ENCODE peak calls at places on chromosomes 13 and 19, in four cellular contexts. P is AG04450, N is breast epithelium, A is colonic mucosa. R is an unnamed sample.

GRCh38 chr13:91142572-91142971 is 204.9 kb upstream of the MIR17HG start:
- DNase-seq in P (no peak), N (no peak), A (no peak), R (no peak)

GRCh38 chr19:17052439-17052838 is 22.8 kb downstream of the HAUS8 start:
- DNase-seq in P (no peak), N (no peak), A (peak; percentile 66), R (no peak)

GRCh38 chr13:110537116-110537515 is 24.4 kb downstream of the RAB20 start:
- DNase-seq in P (no peak), N (no peak), A (no peak), R (peak; percentile 28)

GRCh38 chr13:76723551-76724232 is 162.5 kb downstream of the KCTD12 start:
- DNase-seq in P (peak; percentile 54), N (no peak), A (no peak), R (no peak)

GRCh38 chr13:73879346-73880020 is 254.7 kb downstream of the KLF12 start:
- DNase-seq in P (no peak), N (no peak), A (no peak), R (no peak)

GRCh38 chr19:15247107-15248014 is 15.1 kb upstream of the EPHX3 start:
- DNase-seq in P (no peak), N (no peak), A (no peak), R (no peak)

GRCh38 chr13:82076421-82076820 is 1735.5 kb upstream of the SPRY2 start:
- DNase-seq in P (no peak), N (no peak), A (no peak), R (no peak)

GRCh38 chr19:17873661-17874422 is 2.1 kb downstream of the SLC5A5 start:
- DNase-seq in P (no peak), N (no peak), A (peak; percentile 60), R (no peak)

GRCh38 chr19:45906221-45906620 is 3.8 kb upstream of the MYPOP start:
- DNase-seq in P (no peak), N (no peak), A (no peak), R (no peak)

GRCh38 chr13:30681489-30682242 is 53.7 kb upstream of the ALOX5AP start:
- DNase-seq in P (peak; percentile 39), N (no peak), A (no peak), R (no peak)

GRCh38 chr13:22893777-22894176 is 287.0 kb upstream of the SGCG start:
- DNase-seq in P (no peak), N (no peak), A (no peak), R (no peak)

GRCh38 chr19:13155472-13156284 is 5.5 kb downstream of the IER2 start:
- DNase-seq in P (no peak), N (peak; percentile 75), A (peak; percentile 86), R (peak; percentile 95)

GRCh38 chr19:54158812-54159351 is 639 bp downstream of the LENG1 start:
- DNase-seq in P (no peak), N (no peak), A (no peak), R (no peak)

GRCh38 chr19:45645631-45646344 is 6.6 kb upstream of the EML2 start:
- DNase-seq in P (peak; percentile 62), N (peak; percentile 66), A (peak; percentile 71), R (peak; percentile 91)

GRCh38 chr19:10346509-10346908 is 7.1 kb upstream of the ICAM3 start:
- DNase-seq in P (no peak), N (no peak), A (no peak), R (no peak)

GRCh38 chr19:23002690-23003422 is at the start of gene ZNF728:
- DNase-seq in P (no peak), N (peak; percentile 54), A (peak; percentile 22), R (no peak)

GRCh38 chr13:42574435-42575311 is 721 bp downstream of the TNFSF11 start:
- DNase-seq in P (no peak), N (no peak), A (no peak), R (no peak)

GRCh38 chr13:98208606-98209005 is 31.5 kb upstream of the RNF113B start:
- DNase-seq in P (no peak), N (no peak), A (no peak), R (no peak)

GRCh38 chr13:97435794-97436193 is 1.8 kb downstream of the RAP2A start:
- DNase-seq in P (no peak), N (no peak), A (no peak), R (no peak)

GRCh38 chr19:18663940-18664530 is 19.4 kb upstream of the CRTC1 start:
- DNase-seq in P (no peak), N (no peak), A (no peak), R (no peak)

GRCh38 chr19:31312004-31312403 is 37.2 kb downstream of the TSHZ3 start:
- DNase-seq in P (peak; percentile 18), N (no peak), A (no peak), R (no peak)

DNA sequence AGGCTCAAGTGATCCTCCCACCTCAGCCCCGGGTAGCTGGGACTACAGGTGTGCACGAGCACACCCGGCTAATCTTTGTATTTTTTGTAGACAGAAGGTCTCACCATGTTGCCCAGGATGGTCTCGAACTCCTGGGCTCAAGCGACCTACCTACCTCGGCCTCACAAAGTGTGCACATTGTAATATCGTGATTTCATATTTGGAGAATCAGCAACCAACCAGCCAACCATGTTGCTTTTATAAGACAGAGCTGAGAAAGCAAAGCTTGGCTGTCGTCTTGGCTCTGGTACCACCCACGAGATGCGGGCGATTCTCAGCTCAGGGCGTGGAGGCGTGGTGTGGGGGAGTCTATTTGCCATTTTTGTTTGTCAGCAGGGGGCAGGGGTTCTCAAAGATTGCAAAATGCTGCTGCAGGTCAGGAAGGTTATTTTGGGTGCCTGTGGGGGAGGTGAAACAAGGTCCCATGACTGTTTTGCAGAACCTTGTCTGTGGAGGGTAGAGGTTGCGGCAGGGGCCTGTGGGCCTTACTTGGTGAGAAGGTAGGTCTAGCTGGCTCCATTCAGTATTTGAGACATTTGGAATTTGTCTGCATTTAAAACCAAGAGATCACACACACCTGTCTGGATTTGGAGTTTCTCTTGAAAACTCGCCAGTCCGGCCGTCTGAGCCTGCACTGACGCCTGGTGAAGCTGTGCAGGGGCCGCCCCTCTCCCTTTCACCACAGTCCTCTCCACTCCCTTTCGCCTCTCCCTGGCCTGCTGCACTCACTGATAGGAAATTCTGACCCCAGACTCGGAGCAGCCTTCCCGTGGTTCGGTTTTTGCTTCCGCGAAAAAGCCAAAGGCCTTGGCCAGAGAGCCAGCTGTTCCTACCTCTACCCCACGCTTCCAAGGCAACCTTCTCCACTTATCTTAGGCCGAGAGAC is 15.4 kb downstream of the TNFAIP8L1 start:
- DNase-seq in P (no peak), N (no peak), A (no peak), R (no peak)
- H3K27ac ChIP-seq in P (no peak overlapping the region), N (no peak overlapping the region), A (no peak overlapping the region), R (no peak overlapping the region)

GRCh38 chr13:83219832-83220231 is 662.4 kb downstream of the SLITRK1 start:
- DNase-seq in P (no peak), N (no peak), A (no peak), R (no peak)
- H3K9me3 ChIP-seq in P (no peaks in the 10 kb centered on the region), N (no peaks in the 10 kb centered on the region), A (peaks cover 3% of the 10 kb centered on the region), R (no peaks in the 10 kb centered on the region)

GRCh38 chr19:510606-511100 is 3.4 kb downstream of the TPGS1 start:
- DNase-seq in P (peak; percentile 60), N (no peak), A (peak; percentile 88), R (peak; percentile 92)
- H3K4me3 ChIP-seq in P (no peak overlapping the region), N (no peak overlapping the region), A (no peak overlapping the region), R (no peak overlapping the region)

DNA sequence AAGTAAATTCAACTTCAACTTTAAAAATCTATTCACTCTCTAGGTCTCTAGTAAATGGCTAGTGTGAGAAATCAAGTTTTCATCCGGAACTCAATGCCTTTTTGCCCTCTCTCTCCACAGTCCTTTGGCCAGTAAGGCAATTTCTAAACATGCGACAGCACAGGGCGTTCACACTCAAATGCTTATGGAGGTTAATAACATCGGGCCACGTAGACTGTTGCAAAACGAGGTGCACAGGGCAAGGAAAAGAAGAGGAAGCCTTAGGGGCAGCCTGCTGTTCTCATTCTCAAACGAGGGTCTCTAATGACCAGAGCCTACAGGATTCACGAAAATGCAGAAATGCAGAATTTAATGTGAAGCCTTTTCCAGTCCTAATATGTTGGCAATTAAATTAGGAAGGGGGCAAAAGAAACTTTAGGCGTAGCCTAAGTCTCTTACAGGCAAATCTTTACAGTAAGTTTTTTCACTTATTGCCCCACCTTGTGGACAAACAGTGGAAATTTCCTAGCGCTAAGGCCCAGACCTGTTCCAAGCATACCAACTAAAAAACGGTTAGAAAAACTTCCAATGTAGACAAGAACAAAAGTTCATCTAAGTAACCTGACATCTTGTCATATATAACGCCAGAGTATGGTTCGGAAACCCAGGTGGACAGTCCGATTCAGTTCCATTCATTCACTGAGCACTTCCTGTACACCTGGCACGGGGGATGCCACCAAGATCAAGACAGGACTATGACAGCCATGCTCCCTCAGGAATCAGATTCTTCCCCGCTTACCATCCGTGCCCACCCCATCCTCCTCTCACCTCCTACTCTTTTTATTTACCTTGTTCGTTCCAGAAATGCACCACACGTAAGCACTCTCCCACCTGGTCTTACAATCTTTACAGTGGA is 5.1 kb downstream of the ZAR1L start:
- DNase-seq in P (peak; percentile 41), N (no peak), A (peak; percentile 30), R (no peak)
- H3K27ac ChIP-seq in P (no peak overlapping the region), N (no peak overlapping the region), A (no peak overlapping the region), R (no peak overlapping the region)

DNA sequence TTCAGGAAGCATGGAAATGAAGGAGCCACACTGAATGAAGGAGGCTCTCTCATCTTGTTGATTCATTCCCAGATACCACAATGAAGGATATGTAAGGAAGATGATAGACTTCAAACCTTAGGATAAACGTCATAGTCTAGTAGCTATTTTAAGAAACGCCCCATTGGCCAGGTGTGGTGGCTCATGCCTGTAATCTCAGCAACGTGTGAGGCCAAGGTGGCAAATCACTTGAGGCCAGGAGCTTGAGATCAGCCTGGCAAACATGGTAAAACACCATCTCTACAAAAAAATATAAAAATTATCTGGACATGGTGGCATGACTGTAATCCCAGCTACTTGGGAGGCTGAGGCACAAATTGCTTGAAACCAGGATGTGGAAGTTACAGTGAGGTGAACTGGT is 17.1 kb upstream of the ZNF841 start:
- DNase-seq in P (no peak), N (no peak), A (no peak), R (no peak)
- H3K9me3 ChIP-seq in P (peaks cover 41% of the 10 kb centered on the region), N (peaks cover 84% of the 10 kb centered on the region), A (peaks cover 41% of the 10 kb centered on the region), R (peaks cover 52% of the 10 kb centered on the region)

R was measured in kidney.